ENCODE peak calls at places on chromosomes 7 and 10, in six cellular contexts. P is tibial artery; S is upper lobe of left lung; R is CD4-positive, alpha-beta T cell; E is RWPE1; W is CD8-positive, alpha-beta T cell. B is an unnamed sample.

GRCh38 chr10:117092386-117092785 is 45.7 kb downstream of the VAX1 start:
- DNase-seq in P (no peak), S (no peak), R (no peak), E (no peak), W (no peak), B (no peak)

GRCh38 chr10:25666276-25666675 is 267.8 kb upstream of the MYO3A start:
- DNase-seq in P (no peak), S (no peak), R (no peak), E (no peak), W (no peak), B (no peak)

GRCh38 chr10:88892223-88892967 is 12.3 kb downstream of the STAMBPL1 start:
- DNase-seq in P (no peak), S (no peak), R (no peak), E (no peak), W (no peak), B (no peak)

GRCh38 chr7:17010637-17011300 is 129.0 kb upstream of the AGR3 start:
- DNase-seq in P (no peak), S (no peak), R (no peak), E (no peak), W (no peak), B (no peak)

GRCh38 chr10:121577568-121577967 is 20.7 kb downstream of the FGFR2 start:
- DNase-seq in P (no peak), S (no peak), R (no peak), E (peak; percentile 64), W (no peak), B (no peak)

GRCh38 chr10:91493313-91493712 is 83.2 kb downstream of the HECTD2 start:
- DNase-seq in P (no peak), S (no peak), R (no peak), E (peak; percentile 65), W (no peak), B (no peak)

GRCh38 chr10:31467791-31468535 is 148.9 kb downstream of the ZEB1 start:
- DNase-seq in P (no peak), S (no peak), R (no peak), E (no peak), W (no peak), B (no peak)

GRCh38 chr10:113230018-113230610 is 280.1 kb downstream of the TCF7L2 start:
- DNase-seq in P (no peak), S (no peak), R (no peak), E (no peak), W (no peak), B (no peak)

GRCh38 chr10:58438340-58438739 is 53.1 kb downstream of the TFAM start:
- DNase-seq in P (no peak), S (no peak), R (no peak), E (peak; percentile 34), W (no peak), B (no peak)

GRCh38 chr7:77697535-77697831 is 1.2 kb downstream of the RSBN1L start:
- DNase-seq in P (peak; percentile 82), S (no peak), R (no peak), E (no peak), W (no peak), B (peak; percentile 57)

GRCh38 chr7:146772581-146772980 is 656.0 kb downstream of the CNTNAP2 start:
- DNase-seq in P (no peak), S (no peak), R (no peak), E (no peak), W (no peak), B (no peak)

GRCh38 chr7:157522189-157522588 is 185.4 kb downstream of the DNAJB6 start:
- DNase-seq in P (peak; percentile 48), S (peak; percentile 70), R (peak; percentile 20), E (no peak), W (peak; percentile 5), B (no peak)

GRCh38 chr7:897771-898376 is 21.5 kb downstream of the GET4 start:
- DNase-seq in P (no peak), S (peak; percentile 82), R (no peak), E (no peak), W (no peak), B (peak; percentile 79)

GRCh38 chr7:103857435-103857834 is 132.0 kb downstream of the RELN start:
- DNase-seq in P (no peak), S (no peak), R (no peak), E (no peak), W (no peak), B (no peak)

GRCh38 chr7:130135208-130136205 is 65.2 kb downstream of the KLHDC10 start:
- DNase-seq in P (no peak), S (no peak), R (no peak), E (no peak), W (no peak), B (no peak)

GRCh38 chr7:1839701-1840100 is 169.6 kb downstream of the ELFN1 start:
- DNase-seq in P (peak; percentile 58), S (peak; percentile 78), R (no peak), E (no peak), W (no peak), B (peak; percentile 18)

GRCh38 chr7:4631664-4632171 is 50.4 kb upstream of the FOXK1 start:
- DNase-seq in P (peak; percentile 95), S (no peak), R (no peak), E (peak; percentile 96), W (no peak), B (peak; percentile 79)

GRCh38 chr7:139871820-139872219 is 42.8 kb downstream of the TBXAS1 start:
- DNase-seq in P (no peak), S (no peak), R (no peak), E (no peak), W (no peak), B (no peak)

GRCh38 chr10:25849268-25849667 is 84.8 kb upstream of the MYO3A start:
- DNase-seq in P (no peak), S (no peak), R (no peak), E (no peak), W (no peak), B (no peak)

GRCh38 chr10:101767966-101768790 is 7.7 kb downstream of the FGF8 start:
- DNase-seq in P (no peak), S (no peak), R (no peak), E (no peak), W (no peak), B (no peak)

GRCh38 chr10:50470798-50471582 is 152.8 kb downstream of the SGMS1 start:
- DNase-seq in P (no peak), S (no peak), R (no peak), E (peak; percentile 13), W (no peak), B (no peak)

GRCh38 chr7:44131173-44132009 is 8.0 kb upstream of the POLD2 start:
- DNase-seq in P (no peak), S (no peak), R (no peak), E (peak; percentile 23), W (no peak), B (peak; percentile 38)

GRCh38 chr7:54719974-54720373 is 39.0 kb downstream of the SEC61G start:
- DNase-seq in P (no peak), S (no peak), R (no peak), E (no peak), W (no peak), B (no peak)

GRCh38 chr10:79349072-79349491 is 1.8 kb downstream of the PPIF start:
- DNase-seq in P (no peak), S (no peak), R (peak; percentile 30), E (no peak), W (no peak), B (no peak)
- H3K27ac ChIP-seq in P (no peak overlapping the region), S (peak overlapping the region; percentile 94), R (peak overlapping the region; percentile 14), E (peak overlapping the region; percentile 85), W (no peak overlapping the region), B (no peak overlapping the region)

GRCh38 chr10:108052981-108053380 is 888.5 kb upstream of the SORCS1 start:
- DNase-seq in P (no peak), S (no peak), R (no peak), E (peak; percentile 23), W (no peak), B (no peak)
- H3K27ac ChIP-seq in P (no peak overlapping the region), S (no peak overlapping the region), R (no peak overlapping the region), E (no peak overlapping the region), W (no peak overlapping the region), B (no peak overlapping the region)

GRCh38 chr7:134887523-134887922 is 98.8 kb upstream of the AGBL3 start:
- DNase-seq in P (no peak), S (no peak), R (no peak), E (no peak), W (no peak), B (no peak)

GRCh38 chr7:134882481-134882880 is 103.0 kb downstream of the CALD1 start:
- DNase-seq in P (no peak), S (no peak), R (no peak), E (no peak), W (no peak), B (no peak)

GRCh38 chr7:134888141-134888740 is 98.1 kb upstream of the AGBL3 start:
- DNase-seq in P (no peak), S (no peak), R (no peak), E (no peak), W (no peak), B (peak; percentile 80)

GRCh38 chr7:134885967-134886352 is 100.3 kb upstream of the AGBL3 start:
- DNase-seq in P (no peak), S (no peak), R (no peak), E (peak; percentile 41), W (no peak), B (no peak)

DNA sequence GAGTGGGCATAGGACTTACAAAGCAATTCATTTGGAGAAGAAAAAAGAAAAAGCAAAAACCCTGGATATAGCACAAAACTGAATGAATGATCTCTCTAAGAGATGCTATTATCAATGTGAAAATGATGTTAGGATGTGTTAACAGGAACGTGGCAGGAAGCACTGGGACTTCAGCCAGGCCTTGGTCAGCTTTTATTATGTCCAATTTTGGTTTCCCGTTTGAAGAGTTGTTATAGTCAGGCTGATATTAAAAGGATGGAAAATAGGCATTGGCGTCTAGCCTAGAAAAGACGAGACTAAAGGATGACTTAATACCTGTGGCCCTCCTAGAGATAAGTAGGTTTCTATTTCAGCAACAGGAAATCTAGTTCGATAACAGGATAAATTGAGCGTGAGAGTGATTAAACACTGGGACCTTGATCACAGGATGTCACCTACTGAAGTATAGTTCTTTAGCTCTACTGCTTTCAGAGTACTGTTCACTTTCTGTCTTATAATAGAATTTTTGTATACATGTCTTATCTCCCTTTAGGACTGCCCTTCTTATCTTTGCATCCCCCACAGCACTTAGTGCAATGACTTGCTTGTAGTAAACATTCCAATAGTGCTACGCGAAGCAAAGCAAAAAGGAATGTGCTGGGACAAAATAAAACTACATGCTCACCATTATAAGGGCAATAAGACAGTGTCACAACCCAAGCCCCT is 99.8 kb upstream of the AGBL3 start:
- DNase-seq in P (no peak), S (no peak), R (no peak), E (no peak), W (no peak), B (no peak)
- H3K27ac ChIP-seq in P (peak overlapping the region; percentile 63), S (peak overlapping the region; percentile 37), R (no peak overlapping the region), E (no peak overlapping the region), W (no peak overlapping the region), B (peak overlapping the region; percentile 89)

GRCh38 chr10:4678023-4678950 is 147.7 kb upstream of the AKR1E2 start:
- DNase-seq in P (no peak), S (no peak), R (no peak), E (peak; percentile 36), W (no peak), B (no peak)
- H3K27ac ChIP-seq in P (peak overlapping the region; percentile 42), S (peak overlapping the region; percentile 60), R (no peak overlapping the region), E (peak overlapping the region; percentile 95), W (no peak overlapping the region), B (no peak overlapping the region)

GRCh38 chr10:131908151-131908550 is 7.3 kb downstream of the PPP2R2D start:
- DNase-seq in P (no peak), S (no peak), R (no peak), E (no peak), W (no peak), B (no peak)
- H3K27ac ChIP-seq in P (no peak overlapping the region), S (no peak overlapping the region), R (peak overlapping the region; percentile 46), E (no peak overlapping the region), W (peak overlapping the region; percentile 4), B (no peak overlapping the region)